ENCODE peak calls at places on chromosome 13, in ten cellular contexts. One of them, this sample, is unnamed.

GRCh38 chr13:39401091-39401647 is 201.8 kb downstream of the LHFPL6 start:
- DNase-seq in right atrium auricular region: no peak
- DNase-seq in lower lobe of right lung: no peak
- DNase-seq in suprapubic skin: no peak
- DNase-seq in left ventricle myocardium inferior: no peak
- DNase-seq in AG04450: no peak
- DNase-seq in cardiac muscle cell: no peak
- DNase-seq in CD8-positive, alpha-beta T cell: no peak
- DNase-seq in hepatocyte: no peak
- DNase-seq in Caco-2: no peak
- DNase-seq in this sample: no peak

GRCh38 chr13:94914829-94915228 is 202.5 kb upstream of the SOX21 start:
- DNase-seq in Caco-2: no peak
- DNase-seq in hepatocyte: no peak
- DNase-seq in cardiac muscle cell: no peak
- DNase-seq in lower lobe of right lung: no peak
- DNase-seq in CD8-positive, alpha-beta T cell: no peak
- DNase-seq in right atrium auricular region: no peak
- DNase-seq in left ventricle myocardium inferior: no peak
- DNase-seq in AG04450: no peak
- DNase-seq in suprapubic skin: no peak
- DNase-seq in this sample: no peak

GRCh38 chr13:32284927-32285632 is 30.1 kb downstream of the ZAR1L start:
- DNase-seq in suprapubic skin: no peak
- DNase-seq in cardiac muscle cell: peak; percentile 89
- DNase-seq in left ventricle myocardium inferior: no peak
- DNase-seq in lower lobe of right lung: no peak
- DNase-seq in right atrium auricular region: no peak
- DNase-seq in AG04450: no peak
- DNase-seq in Caco-2: no peak
- DNase-seq in CD8-positive, alpha-beta T cell: no peak
- DNase-seq in hepatocyte: no peak
- DNase-seq in this sample: peak; percentile 76

GRCh38 chr13:62432906-62433305 is 1017.3 kb upstream of the PCDH20 start:
- DNase-seq in suprapubic skin: no peak
- DNase-seq in AG04450: no peak
- DNase-seq in lower lobe of right lung: no peak
- DNase-seq in cardiac muscle cell: no peak
- DNase-seq in right atrium auricular region: no peak
- DNase-seq in CD8-positive, alpha-beta T cell: no peak
- DNase-seq in Caco-2: no peak
- DNase-seq in left ventricle myocardium inferior: no peak
- DNase-seq in hepatocyte: no peak
- DNase-seq in this sample: no peak

GRCh38 chr13:70732611-70733010 is 624.4 kb upstream of the KLHL1 start:
- DNase-seq in left ventricle myocardium inferior: no peak
- DNase-seq in cardiac muscle cell: no peak
- DNase-seq in lower lobe of right lung: no peak
- DNase-seq in suprapubic skin: no peak
- DNase-seq in CD8-positive, alpha-beta T cell: no peak
- DNase-seq in Caco-2: no peak
- DNase-seq in right atrium auricular region: no peak
- DNase-seq in AG04450: no peak
- DNase-seq in hepatocyte: no peak
- DNase-seq in this sample: no peak

GRCh38 chr13:112510002-112510780 is 77.8 kb downstream of the TUBGCP3 start:
- DNase-seq in AG04450: peak; percentile 23
- DNase-seq in suprapubic skin: no peak
- DNase-seq in right atrium auricular region: no peak
- DNase-seq in left ventricle myocardium inferior: no peak
- DNase-seq in lower lobe of right lung: peak; percentile 56
- DNase-seq in hepatocyte: peak; percentile 70
- DNase-seq in CD8-positive, alpha-beta T cell: no peak
- DNase-seq in cardiac muscle cell: peak; percentile 64
- DNase-seq in Caco-2: peak; percentile 53
- DNase-seq in this sample: peak; percentile 40

GRCh38 chr13:110301606-110302131 is 5.3 kb downstream of the COL4A1 start:
- DNase-seq in right atrium auricular region: peak; percentile 56
- DNase-seq in AG04450: peak; percentile 72
- DNase-seq in hepatocyte: peak; percentile 58
- DNase-seq in left ventricle myocardium inferior: no peak
- DNase-seq in Caco-2: no peak
- DNase-seq in lower lobe of right lung: no peak
- DNase-seq in cardiac muscle cell: peak; percentile 84
- DNase-seq in CD8-positive, alpha-beta T cell: no peak
- DNase-seq in suprapubic skin: no peak
- DNase-seq in this sample: no peak

GRCh38 chr13:38872693-38873092 is 117.9 kb downstream of the STOML3 start:
- DNase-seq in lower lobe of right lung: peak; percentile 47
- DNase-seq in hepatocyte: peak; percentile 69
- DNase-seq in left ventricle myocardium inferior: no peak
- DNase-seq in CD8-positive, alpha-beta T cell: no peak
- DNase-seq in AG04450: no peak
- DNase-seq in suprapubic skin: no peak
- DNase-seq in right atrium auricular region: no peak
- DNase-seq in Caco-2: peak; percentile 67
- DNase-seq in cardiac muscle cell: peak; percentile 57
- DNase-seq in this sample: peak; percentile 67

GRCh38 chr13:110445183-110445582 is 116.3 kb downstream of the RAB20 start:
- DNase-seq in CD8-positive, alpha-beta T cell: no peak
- DNase-seq in hepatocyte: no peak
- DNase-seq in right atrium auricular region: no peak
- DNase-seq in lower lobe of right lung: no peak
- DNase-seq in suprapubic skin: no peak
- DNase-seq in left ventricle myocardium inferior: no peak
- DNase-seq in AG04450: no peak
- DNase-seq in Caco-2: no peak
- DNase-seq in cardiac muscle cell: peak; percentile 18
- DNase-seq in this sample: no peak

GRCh38 chr13:20378721-20379120 is 146.6 kb upstream of the GJB6 start:
- DNase-seq in right atrium auricular region: no peak
- DNase-seq in suprapubic skin: no peak
- DNase-seq in cardiac muscle cell: no peak
- DNase-seq in CD8-positive, alpha-beta T cell: no peak
- DNase-seq in left ventricle myocardium inferior: no peak
- DNase-seq in hepatocyte: no peak
- DNase-seq in lower lobe of right lung: no peak
- DNase-seq in Caco-2: no peak
- DNase-seq in AG04450: no peak
- DNase-seq in this sample: no peak

GRCh38 chr13:113874579-113875428 is 10.9 kb upstream of the GAS6 start:
- DNase-seq in lower lobe of right lung: no peak
- DNase-seq in right atrium auricular region: peak; percentile 42
- DNase-seq in hepatocyte: no peak
- DNase-seq in CD8-positive, alpha-beta T cell: no peak
- DNase-seq in left ventricle myocardium inferior: no peak
- DNase-seq in cardiac muscle cell: no peak
- DNase-seq in suprapubic skin: no peak
- DNase-seq in AG04450: no peak
- DNase-seq in Caco-2: no peak
- DNase-seq in this sample: no peak

GRCh38 chr13:87147076-87147475 is 524.1 kb upstream of the SLITRK5 start:
- DNase-seq in Caco-2: no peak
- DNase-seq in CD8-positive, alpha-beta T cell: no peak
- DNase-seq in left ventricle myocardium inferior: no peak
- DNase-seq in lower lobe of right lung: no peak
- DNase-seq in suprapubic skin: no peak
- DNase-seq in hepatocyte: no peak
- DNase-seq in cardiac muscle cell: peak; percentile 11
- DNase-seq in right atrium auricular region: no peak
- DNase-seq in AG04450: no peak
- DNase-seq in this sample: no peak

GRCh38 chr13:80050252-80050651 is 290.7 kb downstream of the SPRY2 start:
- DNase-seq in suprapubic skin: no peak
- DNase-seq in left ventricle myocardium inferior: no peak
- DNase-seq in Caco-2: no peak
- DNase-seq in AG04450: no peak
- DNase-seq in CD8-positive, alpha-beta T cell: no peak
- DNase-seq in lower lobe of right lung: no peak
- DNase-seq in cardiac muscle cell: peak; percentile 35
- DNase-seq in hepatocyte: no peak
- DNase-seq in right atrium auricular region: no peak
- DNase-seq in this sample: no peak

GRCh38 chr13:46113596-46113995 is 8.8 kb upstream of the CPB2 start:
- DNase-seq in suprapubic skin: no peak
- DNase-seq in left ventricle myocardium inferior: no peak
- DNase-seq in cardiac muscle cell: peak; percentile 18
- DNase-seq in hepatocyte: no peak
- DNase-seq in Caco-2: no peak
- DNase-seq in lower lobe of right lung: no peak
- DNase-seq in right atrium auricular region: no peak
- DNase-seq in CD8-positive, alpha-beta T cell: no peak
- DNase-seq in AG04450: no peak
- DNase-seq in this sample: no peak

GRCh38 chr13:46119883-46120614 is 15.2 kb upstream of the CPB2 start:
- DNase-seq in CD8-positive, alpha-beta T cell: no peak
- DNase-seq in cardiac muscle cell: peak; percentile 76
- DNase-seq in left ventricle myocardium inferior: no peak
- DNase-seq in AG04450: no peak
- DNase-seq in hepatocyte: peak; percentile 78
- DNase-seq in Caco-2: no peak
- DNase-seq in lower lobe of right lung: no peak
- DNase-seq in right atrium auricular region: no peak
- DNase-seq in suprapubic skin: no peak
- DNase-seq in this sample: peak; percentile 87

GRCh38 chr13:46121033-46121432 is 16.2 kb upstream of the CPB2 start:
- DNase-seq in left ventricle myocardium inferior: no peak
- DNase-seq in cardiac muscle cell: no peak
- DNase-seq in CD8-positive, alpha-beta T cell: no peak
- DNase-seq in lower lobe of right lung: no peak
- DNase-seq in right atrium auricular region: no peak
- DNase-seq in Caco-2: no peak
- DNase-seq in hepatocyte: no peak
- DNase-seq in suprapubic skin: no peak
- DNase-seq in AG04450: no peak
- DNase-seq in this sample: peak; percentile 67

GRCh38 chr13:46114599-46114998 is 9.8 kb upstream of the CPB2 start:
- DNase-seq in AG04450: no peak
- DNase-seq in Caco-2: no peak
- DNase-seq in left ventricle myocardium inferior: no peak
- DNase-seq in suprapubic skin: no peak
- DNase-seq in lower lobe of right lung: no peak
- DNase-seq in CD8-positive, alpha-beta T cell: no peak
- DNase-seq in hepatocyte: no peak
- DNase-seq in right atrium auricular region: no peak
- DNase-seq in cardiac muscle cell: no peak
- DNase-seq in this sample: no peak

GRCh38 chr13:46116653-46117502 is 12.0 kb upstream of the CPB2 start:
- DNase-seq in cardiac muscle cell: no peak
- DNase-seq in Caco-2: no peak
- DNase-seq in hepatocyte: no peak
- DNase-seq in suprapubic skin: no peak
- DNase-seq in right atrium auricular region: no peak
- DNase-seq in CD8-positive, alpha-beta T cell: no peak
- DNase-seq in AG04450: no peak
- DNase-seq in left ventricle myocardium inferior: no peak
- DNase-seq in lower lobe of right lung: no peak
- DNase-seq in this sample: no peak
- TF ChIP-seq CTCF in cardiac muscle cell: no peak
- TF ChIP-seq CTCF in Caco-2: no peak
- TF ChIP-seq CTCF in hepatocyte: no peak
- TF ChIP-seq CTCF in suprapubic skin: no peak
- TF ChIP-seq CTCF in right atrium auricular region: no peak
- TF ChIP-seq CTCF in CD8-positive, alpha-beta T cell: no peak
- TF ChIP-seq CTCF in AG04450: no peak
- TF ChIP-seq CTCF in left ventricle myocardium inferior: no peak
- TF ChIP-seq CTCF in lower lobe of right lung: no peak
- TF ChIP-seq CTCF in this sample: no peak

DNA sequence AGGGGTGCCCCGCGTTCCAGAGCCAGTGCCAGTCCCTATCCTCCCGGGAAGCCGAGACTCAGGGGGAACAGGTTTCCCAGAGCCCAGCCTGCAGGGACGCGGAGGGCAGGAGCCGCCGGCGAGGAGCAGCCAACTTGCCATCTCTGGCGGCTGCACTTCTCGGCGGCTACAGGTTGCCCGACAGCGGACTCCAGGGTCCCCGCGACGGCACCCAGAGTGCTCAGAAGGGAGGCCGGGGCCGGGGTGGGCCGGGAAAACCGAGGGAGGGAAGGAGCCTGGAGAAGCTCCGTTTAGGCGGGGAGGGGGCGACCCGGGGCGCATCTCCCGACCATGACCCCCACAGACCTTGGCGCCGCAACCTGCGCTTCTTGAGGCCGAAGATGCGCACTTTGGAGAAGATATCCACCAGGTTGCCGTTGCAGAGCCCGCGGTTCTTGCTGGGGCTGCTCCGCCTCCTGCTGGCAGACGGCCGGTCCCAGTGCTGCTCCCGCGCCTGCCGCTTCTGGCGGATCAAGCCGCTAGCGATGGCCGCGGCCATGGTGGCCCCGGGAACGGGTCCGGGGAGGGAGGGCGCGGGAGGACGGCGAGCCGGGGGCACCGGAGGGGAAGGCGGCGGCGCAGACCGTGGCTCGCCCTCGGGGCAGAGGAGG is 463.8 kb downstream of the ITGBL1 start:
- DNase-seq in Caco-2: no peak
- DNase-seq in cardiac muscle cell: peak; percentile 4
- DNase-seq in CD8-positive, alpha-beta T cell: no peak
- DNase-seq in lower lobe of right lung: no peak
- DNase-seq in right atrium auricular region: no peak
- DNase-seq in hepatocyte: peak; percentile 43
- DNase-seq in suprapubic skin: no peak
- DNase-seq in left ventricle myocardium inferior: peak; percentile 38
- DNase-seq in AG04450: no peak
- DNase-seq in this sample: peak; percentile 7
- H3K27me3 ChIP-seq in Caco-2: no peaks in the 10 kb centered on the region
- H3K27me3 ChIP-seq in cardiac muscle cell: peaks cover 100% of the 10 kb centered on the region
- H3K27me3 ChIP-seq in CD8-positive, alpha-beta T cell: peaks cover 10% of the 10 kb centered on the region
- H3K27me3 ChIP-seq in lower lobe of right lung: peaks cover 50% of the 10 kb centered on the region
- H3K27me3 ChIP-seq in right atrium auricular region: peaks cover 14% of the 10 kb centered on the region
- H3K27me3 ChIP-seq in hepatocyte: peaks cover 77% of the 10 kb centered on the region
- H3K27me3 ChIP-seq in suprapubic skin: peaks cover 58% of the 10 kb centered on the region
- H3K27me3 ChIP-seq in left ventricle myocardium inferior: peaks cover 85% of the 10 kb centered on the region
- H3K27me3 ChIP-seq in AG04450: peaks cover 27% of the 10 kb centered on the region
- H3K27me3 ChIP-seq in this sample: peaks cover 10% of the 10 kb centered on the region

GRCh38 chr13:28492527-28493367 is 2.2 kb downstream of the FLT1 start:
- DNase-seq in AG04450: no peak
- DNase-seq in hepatocyte: no peak
- DNase-seq in suprapubic skin: no peak
- DNase-seq in right atrium auricular region: no peak
- DNase-seq in Caco-2: no peak
- DNase-seq in CD8-positive, alpha-beta T cell: no peak
- DNase-seq in lower lobe of right lung: no peak
- DNase-seq in cardiac muscle cell: no peak
- DNase-seq in left ventricle myocardium inferior: no peak
- DNase-seq in this sample: no peak
- H3K4me3 ChIP-seq in AG04450: no peak overlapping the region
- H3K4me3 ChIP-seq in hepatocyte: peak overlapping the region; percentile 39
- H3K4me3 ChIP-seq in suprapubic skin: peak overlapping the region; percentile 63
- H3K4me3 ChIP-seq in right atrium auricular region: peak overlapping the region; percentile 60
- H3K4me3 ChIP-seq in Caco-2: no peak overlapping the region
- H3K4me3 ChIP-seq in CD8-positive, alpha-beta T cell: no peak overlapping the region
- H3K4me3 ChIP-seq in lower lobe of right lung: peak overlapping the region; percentile 64
- H3K4me3 ChIP-seq in cardiac muscle cell: peak overlapping the region; percentile 61
- H3K4me3 ChIP-seq in left ventricle myocardium inferior: peak overlapping the region; percentile 75
- H3K4me3 ChIP-seq in this sample: no peak overlapping the region

DNA sequence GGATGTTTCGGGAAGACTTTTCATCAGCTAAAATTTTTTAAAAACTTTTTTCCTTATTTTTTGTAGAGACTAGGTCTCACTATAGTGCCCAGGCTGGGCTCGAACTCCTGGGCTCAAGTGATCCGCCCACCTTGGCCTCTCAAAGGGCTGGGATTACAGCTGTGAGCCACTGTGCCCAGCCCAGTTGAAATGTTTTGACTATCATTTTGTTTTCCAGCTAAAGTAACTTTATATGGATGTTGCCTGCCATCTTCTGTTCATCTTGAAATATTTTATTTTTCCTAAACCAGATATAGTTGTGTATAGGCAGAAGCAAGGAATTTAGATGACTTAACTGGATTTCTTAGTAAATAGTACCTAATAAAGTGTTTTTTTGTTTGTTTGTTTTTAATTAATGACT is 7.0 kb downstream of the CAB39L start:
- DNase-seq in cardiac muscle cell: peak; percentile 73
- DNase-seq in suprapubic skin: no peak
- DNase-seq in lower lobe of right lung: no peak
- DNase-seq in left ventricle myocardium inferior: peak; percentile 25
- DNase-seq in right atrium auricular region: peak; percentile 67
- DNase-seq in AG04450: no peak
- DNase-seq in CD8-positive, alpha-beta T cell: no peak
- DNase-seq in hepatocyte: peak; percentile 20
- DNase-seq in Caco-2: no peak
- DNase-seq in this sample: peak; percentile 31
- TF ChIP-seq CTCF in cardiac muscle cell: no peak
- TF ChIP-seq CTCF in suprapubic skin: no peak
- TF ChIP-seq CTCF in lower lobe of right lung: no peak
- TF ChIP-seq CTCF in left ventricle myocardium inferior: peak; percentile 31
- TF ChIP-seq CTCF in right atrium auricular region: no peak
- TF ChIP-seq CTCF in AG04450: peak; percentile 30
- TF ChIP-seq CTCF in CD8-positive, alpha-beta T cell: no peak
- TF ChIP-seq CTCF in hepatocyte: peak; percentile 34
- TF ChIP-seq CTCF in Caco-2: no peak
- TF ChIP-seq CTCF in this sample: peak; percentile 20